ENCODE peak calls at places on chromosomes 13 and 19, in six cellular contexts. V is Caco-2, I is HFF-Myc, N is epithelial cell of esophagus, F is fibroblast of the aortic adventitia, D is astrocyte of the cerebellum. M is an unnamed sample.

GRCh38 chr13:20136781-20137703 is 23.8 kb downstream of the GJA3 start:
- DNase-seq in V (peak; percentile 54), F (no peak), I (no peak), D (no peak), N (peak; percentile 47), M (no peak)

GRCh38 chr13:97344250-97345175 is 89.5 kb upstream of the RAP2A start:
- DNase-seq in F (peak; percentile 76), I (no peak), V (peak; percentile 65), D (peak; percentile 44), N (peak; percentile 68), M (peak; percentile 63)

GRCh38 chr13:39407138-39407537 is 195.9 kb downstream of the LHFPL6 start:
- DNase-seq in N (no peak), F (no peak), I (no peak), V (no peak), D (no peak), M (no peak)

GRCh38 chr19:46629546-46630025 is 4.7 kb upstream of the PTGIR start:
- DNase-seq in N (no peak), F (no peak), D (no peak), I (no peak), V (no peak), M (no peak)

GRCh38 chr13:108083056-108083455 is 132.3 kb downstream of the LIG4 start:
- DNase-seq in N (no peak), D (peak; percentile 59), V (no peak), F (no peak), I (no peak), M (peak; percentile 43)

GRCh38 chr13:93859666-93860065 is 619.8 kb downstream of the DCT start:
- DNase-seq in D (no peak), F (no peak), I (peak; percentile 30), N (no peak), V (no peak), M (peak; percentile 54)

GRCh38 chr19:3398900-3399278 is 32.5 kb downstream of the NFIC start:
- DNase-seq in N (no peak), D (no peak), I (no peak), V (no peak), F (no peak), M (no peak)

GRCh38 chr13:39415003-39415402 is 188.0 kb downstream of the LHFPL6 start:
- DNase-seq in I (no peak), N (no peak), F (peak; percentile 96), V (no peak), D (peak; percentile 83), M (peak; percentile 70)

GRCh38 chr19:54128441-54128725 is 9.2 kb upstream of the CNOT3 start:
- DNase-seq in I (no peak), V (no peak), N (no peak), D (no peak), F (no peak), M (no peak)

GRCh38 chr19:33468361-33469170 is 53.0 kb downstream of the PEPD start:
- DNase-seq in N (no peak), I (no peak), D (peak; percentile 70), F (no peak), V (no peak), M (peak; percentile 84)

GRCh38 chr13:75442736-75443234 is 39.2 kb downstream of the TBC1D4 start:
- DNase-seq in F (no peak), I (no peak), V (no peak), N (no peak), D (no peak), M (no peak)

GRCh38 chr13:109604894-109605293 is 181.5 kb downstream of the IRS2 start:
- DNase-seq in I (no peak), F (no peak), V (no peak), N (no peak), D (no peak), M (no peak)

GRCh38 chr13:112169941-112170822 is 103.2 kb downstream of the SOX1 start:
- DNase-seq in V (peak; percentile 27), I (no peak), F (no peak), D (no peak), N (no peak), M (no peak)

GRCh38 chr19:44857837-44858236 is 11.7 kb downstream of the NECTIN2 start:
- DNase-seq in D (no peak), F (no peak), N (no peak), I (no peak), V (no peak), M (no peak)

GRCh38 chr19:9702186-9702585 is 27.3 kb upstream of the ZNF562 start:
- DNase-seq in I (no peak), D (no peak), F (no peak), V (peak; percentile 32), N (peak; percentile 5), M (no peak)

GRCh38 chr19:802888-803561 is 5.8 kb downstream of the PTBP1 start:
- DNase-seq in F (peak; percentile 20), I (no peak), V (no peak), N (no peak), D (no peak), M (no peak)

GRCh38 chr13:33524086-33524485 is 238.5 kb upstream of the STARD13 start:
- DNase-seq in V (no peak), I (peak; percentile 75), F (peak; percentile 95), N (no peak), D (peak; percentile 90), M (peak; percentile 95)

GRCh38 chr19:35741216-35741541 is 1.1 kb downstream of the IGFLR1 start:
- DNase-seq in D (no peak), I (no peak), N (no peak), F (no peak), V (no peak), M (no peak)

GRCh38 chr19:45404557-45405434 is at the start of gene PPP1R13L:
- DNase-seq in N (peak; percentile 98), V (peak; percentile 98), F (peak; percentile 63), D (peak; percentile 42), I (no peak), M (peak; percentile 87)

GRCh38 chr13:111035861-111036260 is 79.2 kb upstream of the ARHGEF7 start:
- DNase-seq in N (no peak), I (no peak), F (no peak), D (no peak), V (no peak), M (no peak)

GRCh38 chr13:110471833-110472162 is 89.7 kb downstream of the RAB20 start:
- DNase-seq in V (no peak), D (no peak), I (no peak), F (no peak), N (no peak), M (peak; percentile 60)

GRCh38 chr19:19418548-19419260 is 13.2 kb downstream of the GATAD2A start:
- DNase-seq in V (no peak), N (no peak), I (no peak), F (no peak), D (peak; percentile 28), M (peak; percentile 18)

GRCh38 chr19:12721656-12722565 is 1.8 kb downstream of the TNPO2 start:
- DNase-seq in D (no peak), I (no peak), F (peak; percentile 66), N (peak; percentile 63), V (peak; percentile 62), M (peak; percentile 78)

GRCh38 chr13:53137777-53138176 is 109.2 kb downstream of the OLFM4 start:
- DNase-seq in N (peak; percentile 27), V (no peak), I (no peak), F (peak; percentile 6), D (no peak), M (peak; percentile 3)

GRCh38 chr19:7063764-7064418 is 5.4 kb upstream of the MBD3L3 start:
- DNase-seq in N (no peak), D (no peak), I (no peak), V (no peak), F (no peak), M (no peak)

GRCh38 chr13:31049833-31050232 is 111.9 kb downstream of the HSPH1 start:
- DNase-seq in D (no peak), I (no peak), V (no peak), N (no peak), F (no peak), M (no peak)

GRCh38 chr13:65488606-65489005 is 1741.5 kb downstream of the PCDH9 start:
- DNase-seq in F (no peak), N (no peak), D (no peak), I (no peak), V (no peak), M (no peak)

DNA sequence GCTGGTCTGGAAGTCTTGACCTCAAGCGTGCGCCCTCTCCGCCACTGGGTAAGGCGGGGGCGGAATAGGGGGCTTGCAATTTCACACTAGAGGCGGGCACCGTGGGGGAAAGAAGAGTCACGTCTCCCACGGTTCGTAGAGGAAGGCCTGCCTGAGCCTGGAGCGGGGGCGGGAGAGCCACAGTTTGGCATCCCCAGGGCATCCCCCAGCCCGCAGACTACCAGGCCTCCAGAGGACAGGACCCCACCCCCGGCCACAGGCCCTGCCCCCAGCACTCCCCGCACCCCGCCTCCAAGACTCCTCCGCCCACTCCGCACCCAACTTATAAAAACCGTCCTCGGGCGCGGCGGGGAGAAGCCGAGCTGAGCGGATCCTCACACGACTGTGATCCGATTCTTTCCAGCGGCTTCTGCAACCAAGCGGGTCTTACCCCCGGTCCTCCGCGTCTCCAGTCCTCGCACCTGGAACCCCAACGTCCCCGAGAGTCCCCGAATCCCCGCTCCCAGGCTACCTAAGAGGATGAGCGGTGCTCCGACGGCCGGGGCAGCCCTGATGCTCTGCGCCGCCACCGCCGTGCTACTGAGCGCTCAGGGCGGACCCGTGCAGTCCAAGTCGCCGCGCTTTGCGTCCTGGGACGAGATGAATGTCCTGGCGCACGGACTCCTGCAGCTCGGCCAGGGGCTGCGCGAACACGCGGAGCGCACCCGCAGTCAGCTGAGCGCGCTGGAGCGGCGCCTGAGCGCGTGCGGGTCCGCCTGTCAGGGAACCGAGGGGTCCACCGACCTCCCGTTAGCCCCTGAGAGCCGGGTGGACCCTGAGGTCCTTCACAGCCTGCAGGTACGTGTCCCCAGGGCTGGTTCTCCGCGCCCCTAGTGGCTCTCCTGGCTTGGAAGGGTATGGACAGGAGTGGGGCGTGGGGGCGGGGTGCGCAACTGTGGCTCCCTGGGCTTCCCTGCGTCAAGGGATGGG is at the start of gene ANGPTL4:
- DNase-seq in V (peak; percentile 64), I (no peak), D (no peak), N (peak; percentile 80), F (peak; percentile 56), M (peak; percentile 74)
- TF ChIP-seq CTCF in V (peak; percentile 5), I (peak; percentile 10), D (no peak), N (peak; percentile 3), F (peak; percentile 32), M (peak; percentile 34)

GRCh38 chr13:113950451-113951245 is 23.2 kb downstream of the C13orf46 start:
- DNase-seq in I (no peak), F (no peak), V (no peak), N (no peak), D (no peak), M (no peak)
- H3K4me3 ChIP-seq in I (no peak overlapping the region), F (no peak overlapping the region), V (no peak overlapping the region), N (no peak overlapping the region), D (no peak overlapping the region), M (no peak overlapping the region)

GRCh38 chr19:5547881-5548280 is 19.9 kb downstream of the TINCR start:
- DNase-seq in I (no peak), N (peak; percentile 63), D (peak; percentile 19), F (peak; percentile 52), V (peak; percentile 53), M (peak; percentile 31)
- TF ChIP-seq CTCF in I (peak; percentile 57), N (peak; percentile 76), D (peak; percentile 64), F (peak; percentile 73), V (peak; percentile 59), M (peak; percentile 67)

DNA sequence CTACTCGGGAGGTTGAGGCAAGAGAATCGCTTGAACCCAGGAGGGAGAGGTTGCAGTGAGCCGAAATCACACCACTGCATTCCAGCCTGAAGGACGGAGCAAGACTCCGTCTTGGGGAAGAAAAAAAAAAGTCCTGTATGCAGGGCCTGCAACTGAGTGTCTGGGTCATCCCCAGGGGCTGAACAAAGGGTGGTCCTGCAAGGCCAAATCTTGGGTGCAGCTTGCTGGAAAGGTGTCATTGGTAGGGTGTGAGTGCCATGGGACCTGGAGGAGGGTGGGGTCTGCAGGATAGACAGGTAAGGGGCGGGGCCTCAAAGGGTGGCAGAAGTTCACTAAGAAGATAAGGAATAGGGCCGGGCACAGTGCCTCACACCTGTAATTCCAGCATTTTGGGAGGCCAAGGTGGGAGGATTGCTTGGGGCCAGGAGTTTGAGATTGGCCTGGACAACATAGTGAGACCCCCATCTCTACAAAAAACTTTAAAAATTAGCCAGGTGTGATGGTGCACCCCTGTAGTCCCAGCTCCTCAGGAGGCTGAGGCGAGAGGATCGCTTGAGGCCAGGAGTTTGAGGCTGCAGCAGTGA is 31.5 kb downstream of the ZSWIM4 start:
- DNase-seq in V (no peak), D (no peak), F (no peak), N (no peak), I (no peak), M (no peak)
- H3K4me3 ChIP-seq in V (no peak overlapping the region), D (no peak overlapping the region), F (no peak overlapping the region), N (no peak overlapping the region), I (no peak overlapping the region), M (no peak overlapping the region)

M was measured in astrocyte of the spinal cord.